ENCODE peak calls at places on chromosomes 1 and 21, in six cellular contexts. W is neuronal stem cell, J is ovary, I is A549, Q is left lung, E is thoracic aorta. P is an unnamed sample.
A peak's percentile ranks its signal among the peaks of the same experiment; 100 is the strongest.

GRCh38 chr1:22521692-22522091 is 41.6 kb upstream of the EPHA8 start:
- DNase-seq in W (no peak), J (no peak), I (no peak), Q (no peak), E (no peak), P (no peak)

GRCh38 chr21:36454079-36454478 is 25.8 kb downstream of the CLDN14 start:
- DNase-seq in W (no peak), J (no peak), I (no peak), Q (no peak), E (no peak), P (no peak)

GRCh38 chr1:90616395-90616794 is 100.7 kb downstream of the BARHL2 start:
- DNase-seq in W (no peak), J (no peak), I (no peak), Q (no peak), E (no peak), P (no peak)

GRCh38 chr1:2202843-2203601 is 8.4 kb upstream of the FAAP20 start:
- DNase-seq in W (no peak), J (no peak), I (no peak), Q (peak; percentile 55), E (no peak), P (no peak)

GRCh38 chr1:7224644-7225043 is 439.4 kb downstream of the CAMTA1 start:
- DNase-seq in W (no peak), J (no peak), I (no peak), Q (no peak), E (no peak), P (peak; percentile 47)

GRCh38 chr1:219938706-219939105 is 10.3 kb upstream of the SLC30A10 start:
- DNase-seq in W (no peak), J (no peak), I (no peak), Q (no peak), E (no peak), P (peak; percentile 23)

GRCh38 chr1:204830671-204831585 is 39.7 kb upstream of the NFASC start:
- DNase-seq in W (no peak), J (no peak), I (no peak), Q (no peak), E (no peak), P (no peak)

GRCh38 chr1:205118810-205119209 is 3.0 kb downstream of the RBBP5 start:
- DNase-seq in W (no peak), J (no peak), I (no peak), Q (no peak), E (no peak), P (no peak)

GRCh38 chr1:72006092-72006491 is 276.2 kb downstream of the NEGR1 start:
- DNase-seq in W (no peak), J (no peak), I (no peak), Q (no peak), E (no peak), P (no peak)

GRCh38 chr1:209567788-209568187 is 15.7 kb upstream of the CAMK1G start:
- DNase-seq in W (no peak), J (no peak), I (no peak), Q (no peak), E (no peak), P (no peak)

GRCh38 chr1:3501856-3502665 is 47.6 kb downstream of the ARHGEF16 start:
- DNase-seq in W (peak; percentile 79), J (peak; percentile 55), I (peak; percentile 21), Q (peak; percentile 95), E (no peak), P (peak; percentile 32)

DNA sequence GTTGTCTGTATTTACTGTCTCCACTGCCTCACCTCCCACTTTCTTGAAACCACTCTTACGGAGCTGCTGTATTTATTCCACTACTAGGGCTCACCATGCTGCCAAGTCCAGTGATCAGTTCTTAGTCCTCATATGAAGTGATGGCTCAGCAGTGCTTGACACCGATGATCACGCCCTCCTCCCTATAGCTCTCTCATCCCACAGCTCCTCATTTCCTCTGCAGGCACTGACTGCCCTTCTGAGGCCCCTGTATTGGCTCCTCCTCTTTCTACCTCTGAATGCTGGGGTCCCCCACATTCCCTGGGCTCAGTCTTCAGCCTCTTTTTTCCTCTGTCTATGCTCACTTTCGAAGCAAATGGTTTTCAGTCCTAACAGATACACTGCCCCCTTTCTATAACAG is 3.4 kb downstream of the CLCA1 start:
- DNase-seq in W (no peak), J (no peak), I (no peak), Q (no peak), E (no peak), P (no peak)
- H3K4me1 ChIP-seq in W (no peaks in the 10 kb centered on the region), J (no peaks in the 10 kb centered on the region), I (no peaks in the 10 kb centered on the region), Q (no peaks in the 10 kb centered on the region), E (no peaks in the 10 kb centered on the region), P (no peaks in the 10 kb centered on the region)

DNA sequence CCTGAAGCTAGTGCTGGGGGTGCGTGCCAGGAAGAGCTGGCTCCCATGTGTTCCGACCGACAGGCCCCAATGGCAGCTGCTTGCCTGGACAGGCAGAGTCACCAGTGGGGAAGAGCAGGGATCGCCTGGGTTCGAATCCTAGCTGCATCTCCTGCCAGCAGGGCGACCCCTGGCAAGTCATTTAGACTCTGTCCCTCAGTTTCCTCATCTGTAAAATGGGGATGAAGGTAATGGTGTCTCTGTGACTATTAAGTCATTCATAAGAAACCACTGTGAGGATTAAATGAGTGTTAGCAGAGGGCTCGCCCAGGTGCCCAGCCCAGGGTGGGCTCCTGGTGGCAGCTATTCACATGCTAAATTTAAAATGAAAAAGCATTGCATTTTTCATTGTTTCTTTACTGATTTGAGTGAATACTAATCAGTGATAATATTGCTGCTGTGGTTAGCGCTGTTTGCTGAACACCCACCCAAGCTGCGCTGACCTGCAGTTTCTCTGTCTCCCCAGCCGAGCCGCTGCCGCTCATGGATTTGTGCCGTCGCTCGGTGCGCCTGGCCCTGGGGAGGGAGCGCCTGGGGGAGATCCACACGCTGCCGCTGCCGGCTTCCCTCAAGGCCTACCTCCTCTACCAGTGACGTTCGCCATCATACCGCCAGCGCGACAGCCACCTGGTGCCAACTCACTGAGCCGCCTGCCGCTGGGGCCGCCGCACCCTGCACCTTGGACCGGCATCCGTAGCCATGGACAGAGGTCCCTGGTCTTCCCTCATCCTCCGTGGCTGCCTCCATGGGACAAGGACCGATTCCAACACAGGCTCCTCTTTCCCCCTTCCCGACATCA is 74.5 kb downstream of the SPSB1 start:
- DNase-seq in W (no peak), J (no peak), I (no peak), Q (no peak), E (no peak), P (no peak)
- H3K4me1 ChIP-seq in W (no peaks in the 10 kb centered on the region), J (peaks cover 19% of the 10 kb centered on the region), I (no peaks in the 10 kb centered on the region), Q (peaks cover 11% of the 10 kb centered on the region), E (peaks cover 20% of the 10 kb centered on the region), P (no peaks in the 10 kb centered on the region)

GRCh38 chr1:161739865-161740566 is 9.6 kb upstream of the DUSP12 start:
- DNase-seq in W (no peak), J (no peak), I (no peak), Q (no peak), E (no peak), P (no peak)
- H3K4me1 ChIP-seq in W (peaks cover 9% of the 10 kb centered on the region), J (no peaks in the 10 kb centered on the region), I (peaks cover 20% of the 10 kb centered on the region), Q (peaks cover 39% of the 10 kb centered on the region), E (no peaks in the 10 kb centered on the region), P (no peaks in the 10 kb centered on the region)

DNA sequence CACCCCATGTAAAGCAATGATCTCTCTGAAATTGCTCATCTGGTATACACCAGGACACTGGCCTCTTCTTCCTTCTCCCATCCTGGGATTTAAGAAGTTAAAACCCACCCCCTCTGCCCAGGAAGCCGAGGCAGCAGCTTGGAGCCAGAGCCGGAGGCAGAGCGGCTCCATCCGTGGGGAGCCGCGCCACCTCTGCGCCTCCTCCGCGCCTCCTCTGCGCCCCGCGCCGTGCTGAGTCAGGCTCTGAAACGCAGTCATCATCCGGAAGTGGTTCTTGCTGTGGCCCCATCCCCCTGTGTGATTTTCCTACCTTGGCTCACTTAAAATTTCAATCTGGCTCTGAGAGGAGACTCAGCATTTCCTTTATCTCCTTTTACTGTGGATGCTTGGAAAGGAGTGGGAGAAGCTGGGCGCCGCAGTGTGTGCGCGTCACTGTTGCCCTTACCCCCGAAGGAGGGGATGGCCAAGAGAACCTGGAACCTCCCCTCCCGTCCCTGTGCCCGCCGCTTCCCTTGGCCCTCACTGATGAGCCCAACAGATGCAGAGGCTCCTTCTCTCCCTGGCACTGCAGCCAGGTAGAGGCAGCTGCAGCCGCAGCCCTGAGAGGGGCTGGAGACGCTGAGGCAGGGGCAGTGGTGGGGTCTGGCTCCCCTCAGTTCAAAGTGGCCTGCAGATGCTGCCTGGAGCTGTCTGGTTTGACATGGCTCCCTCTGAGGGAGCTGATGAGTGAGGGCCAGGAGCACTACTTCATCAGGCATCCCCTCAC is 15.3 kb upstream of the NPHP4 start:
- DNase-seq in W (no peak), J (no peak), I (no peak), Q (peak; percentile 81), E (no peak), P (no peak)
- H3K4me1 ChIP-seq in W (peaks cover 32% of the 10 kb centered on the region), J (no peaks in the 10 kb centered on the region), I (no peaks in the 10 kb centered on the region), Q (peaks cover 7% of the 10 kb centered on the region), E (no peaks in the 10 kb centered on the region), P (no peaks in the 10 kb centered on the region)

GRCh38 chr1:11729155-11729497 is 6.8 kb upstream of the AGTRAP start:
- DNase-seq in W (no peak), J (no peak), I (no peak), Q (no peak), E (no peak), P (no peak)
- H3K4me1 ChIP-seq in W (peaks cover 21% of the 10 kb centered on the region), J (peaks cover 9% of the 10 kb centered on the region), I (no peaks in the 10 kb centered on the region), Q (peaks cover 85% of the 10 kb centered on the region), E (peaks cover 19% of the 10 kb centered on the region), P (no peaks in the 10 kb centered on the region)

GRCh38 chr1:160405331-160405877 is 5.0 kb downstream of the VANGL2 start:
- DNase-seq in W (no peak), J (no peak), I (no peak), Q (no peak), E (no peak), P (no peak)
- H3K4me1 ChIP-seq in W (peaks cover 53% of the 10 kb centered on the region), J (peaks cover 10% of the 10 kb centered on the region), I (peaks cover 23% of the 10 kb centered on the region), Q (peaks cover 18% of the 10 kb centered on the region), E (peaks cover 6% of the 10 kb centered on the region), P (no peaks in the 10 kb centered on the region)

DNA sequence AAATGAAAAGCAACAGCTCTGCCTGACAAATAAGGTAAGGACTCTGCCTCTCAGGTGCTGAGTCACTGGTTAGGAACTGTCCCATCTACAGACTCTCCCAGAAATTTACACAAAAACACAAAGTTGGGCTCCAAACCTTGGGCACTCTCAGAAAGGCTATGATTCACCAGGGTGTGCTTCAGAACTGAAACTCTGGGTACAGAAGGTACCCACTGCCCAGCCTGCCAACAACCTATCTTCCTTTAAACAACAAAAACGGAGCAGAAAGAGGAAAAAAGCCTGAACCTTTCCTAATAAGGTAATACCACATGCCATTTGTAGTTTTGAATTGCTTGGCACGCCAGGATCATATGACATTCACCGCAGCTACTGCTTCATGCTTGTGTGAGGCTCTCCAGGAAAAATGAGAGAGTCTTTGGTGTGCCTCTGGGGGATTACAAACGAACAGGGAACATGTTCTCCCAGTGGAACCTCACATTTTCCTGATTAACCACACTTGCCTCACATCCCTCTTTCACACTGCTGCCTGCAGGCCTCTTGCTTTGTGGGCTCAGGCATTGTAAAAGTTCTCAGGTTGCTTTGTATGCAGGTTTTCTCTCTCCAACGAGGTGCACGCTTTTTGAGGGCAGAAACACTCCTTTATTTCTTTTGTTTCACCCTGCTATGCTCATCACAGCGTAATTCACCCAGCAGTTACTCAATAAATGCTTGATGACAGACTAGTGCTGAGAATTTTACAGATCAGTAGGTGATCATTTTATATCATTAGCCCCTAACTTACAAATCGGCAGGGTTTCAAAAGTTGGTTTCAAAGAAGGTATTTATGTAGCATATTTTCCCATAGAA is 65.1 kb downstream of the GADD45A start:
- DNase-seq in W (no peak), J (peak; percentile 24), I (no peak), Q (no peak), E (peak; percentile 62), P (peak; percentile 54)
- H3K4me1 ChIP-seq in W (peaks cover 25% of the 10 kb centered on the region), J (peaks cover 19% of the 10 kb centered on the region), I (peaks cover 79% of the 10 kb centered on the region), Q (peaks cover 40% of the 10 kb centered on the region), E (peaks cover 68% of the 10 kb centered on the region), P (peaks cover 31% of the 10 kb centered on the region)

P was measured in small intestine.